ENCODE peak calls at places on chromosomes 5 and 9, in eight cellular contexts. A is fibroblast of villous mesenchyme, C is nephron progenitor cell, H is cardiac muscle cell, S is HCT116, U is HepG2, X is astrocyte of the spinal cord, E is IMR-90. W is an unnamed sample.

GRCh38 chr9:77486968-77487367 is 161.2 kb downstream of the GNA14 start:
- DNase-seq in X (no peak), H (no peak), U (no peak), C (no peak), A (no peak), S (no peak), E (no peak), W (no peak)

GRCh38 chr5:172806897-172807672 is 27.0 kb upstream of the ERGIC1 start:
- DNase-seq in H (peak), S (peak), A (peak), X (peak), E (peak), U (peak), C (peak), W (peak)

GRCh38 chr9:118991366-118992285 is 377.6 kb downstream of the BRINP1 start:
- DNase-seq in E (no peak), X (no peak), S (no peak), U (no peak), H (no peak), C (no peak), A (no peak), W (no peak)

GRCh38 chr5:125409496-125410351 is 663.3 kb upstream of the ZNF608 start:
- DNase-seq in H (no peak), S (no peak), U (no peak), X (peak), A (peak), C (peak), E (peak), W (peak)

GRCh38 chr5:54889826-54890225 is 95.6 kb downstream of the ESM1 start:
- DNase-seq in A (peak), E (peak), X (peak), C (no peak), U (no peak), S (no peak), H (peak), W (peak)

GRCh38 chr9:86082870-86083269 is 16.5 kb downstream of the GOLM1 start:
- DNase-seq in C (no peak), X (peak), A (no peak), E (no peak), U (no peak), H (peak), S (no peak), W (peak)

GRCh38 chr9:35616681-35617459 is 1.3 kb downstream of the CD72 start:
- DNase-seq in U (no peak), X (peak), S (no peak), C (peak), E (peak), A (peak), H (peak), W (peak)

GRCh38 chr5:143717400-143717799 is 94.6 kb upstream of the HMHB1 start:
- DNase-seq in A (peak), U (no peak), E (peak), C (no peak), X (peak), S (no peak), H (peak), W (peak)

GRCh38 chr5:159712672-159713071 is 203.6 kb upstream of the ADRA1B start:
- DNase-seq in X (peak), S (no peak), A (peak), U (no peak), E (peak), H (no peak), C (no peak), W (no peak)

GRCh38 chr5:88021141-88021540 is 247.5 kb downstream of the TMEM161B start:
- DNase-seq in U (no peak), H (no peak), A (no peak), C (no peak), E (no peak), S (no peak), X (no peak), W (no peak)

GRCh38 chr9:79266986-79267385 is 304.8 kb upstream of the TLE4 start:
- DNase-seq in S (no peak), X (no peak), A (no peak), E (peak), U (no peak), H (no peak), C (no peak), W (no peak)

GRCh38 chr5:7873216-7873615 is 4.3 kb downstream of the MTRR start:
- DNase-seq in X (no peak), E (no peak), C (no peak), S (no peak), H (no peak), A (no peak), U (no peak), W (no peak)

GRCh38 chr9:2480255-2480837 is 141.2 kb upstream of the VLDLR start:
- DNase-seq in C (no peak), H (no peak), A (peak), E (no peak), S (no peak), U (no peak), X (no peak), W (no peak)

GRCh38 chr5:80837679-80838078 is 122.5 kb upstream of the RASGRF2 start:
- DNase-seq in A (no peak), E (no peak), C (no peak), U (no peak), S (no peak), X (no peak), H (no peak), W (no peak)

GRCh38 chr5:73448451-73449136 is at the start of gene FOXD1:
- DNase-seq in H (peak), X (peak), A (peak), S (peak), U (peak), C (peak), E (peak), W (peak)

GRCh38 chr9:2655411-2655901 is 33.9 kb downstream of the VLDLR start:
- DNase-seq in U (no peak), E (peak), S (no peak), X (peak), C (no peak), A (peak), H (peak), W (peak)

GRCh38 chr9:111874500-111874899 is 22.1 kb upstream of the UGCG start:
- DNase-seq in C (no peak), H (no peak), E (no peak), A (no peak), X (no peak), U (no peak), S (no peak), W (no peak)

GRCh38 chr5:55319481-55319880 is 11.7 kb downstream of the MTREX start:
- DNase-seq in X (no peak), C (no peak), H (no peak), S (no peak), A (peak), U (no peak), E (no peak), W (no peak)

GRCh38 chr9:136361757-136362449 is 1.6 kb downstream of the DNLZ start:
- DNase-seq in E (peak), A (peak), S (no peak), X (no peak), H (no peak), U (no peak), C (no peak), W (no peak)

GRCh38 chr9:69461488-69461887 is 136.5 kb downstream of the ENTREP1 start:
- DNase-seq in U (no peak), H (no peak), C (no peak), A (no peak), E (no peak), X (no peak), S (no peak), W (no peak)

GRCh38 chr9:73023025-73023541 is 70.2 kb upstream of the ALDH1A1 start:
- DNase-seq in S (peak), U (peak), E (peak), X (peak), A (peak), H (peak), C (peak), W (peak)

GRCh38 chr9:127388037-127388855 is 8.7 kb upstream of the SLC2A8 start:
- DNase-seq in E (peak), C (no peak), U (peak), X (peak), H (peak), S (peak), A (peak), W (peak)

GRCh38 chr5:173331956-173332479 is 3.8 kb upstream of the STC2 start:
- DNase-seq in X (peak), C (peak), E (peak), U (peak), A (peak), S (peak), H (peak), W (peak)

GRCh38 chr5:107223066-107223465 is 447.7 kb downstream of the EFNA5 start:
- DNase-seq in S (no peak), C (no peak), X (no peak), E (no peak), H (no peak), U (no peak), A (no peak), W (no peak)

GRCh38 chr5:177186645-177187044 is 53.1 kb downstream of the NSD1 start:
- DNase-seq in E (no peak), U (no peak), A (no peak), X (no peak), S (no peak), H (no peak), C (no peak), W (no peak)

GRCh38 chr5:90221947-90222346 is 187.6 kb downstream of the CETN3 start:
- DNase-seq in C (no peak), X (peak), A (peak), S (no peak), H (no peak), U (no peak), E (peak), W (no peak)

GRCh38 chr9:121987312-121987711 is 105.8 kb downstream of the TTLL11 start:
- DNase-seq in C (peak), S (no peak), U (no peak), H (no peak), A (no peak), X (no peak), E (no peak), W (no peak)

GRCh38 chr9:121989010-121989409 is 104.1 kb downstream of the TTLL11 start:
- DNase-seq in X (peak), C (no peak), A (no peak), E (peak), U (no peak), S (no peak), H (peak), W (peak)

GRCh38 chr9:121985792-121986494 is 107.2 kb downstream of the TTLL11 start:
- DNase-seq in H (peak), A (no peak), X (peak), S (no peak), U (no peak), C (no peak), E (no peak), W (peak)

GRCh38 chr9:121981118-121981883 is 111.8 kb downstream of the TTLL11 start:
- DNase-seq in C (no peak), A (no peak), H (no peak), E (no peak), X (no peak), S (no peak), U (no peak), W (no peak)

GRCh38 chr9:121984726-121985402 is 108.2 kb downstream of the TTLL11 start:
- DNase-seq in C (no peak), U (no peak), H (peak), S (no peak), A (peak), E (peak), X (peak), W (peak)
- TF ChIP-seq CTCF in C (no peak), U (no peak), H (no peak), S (no peak), A (no peak), E (no peak), X (no peak), W (no peak)

GRCh38 chr5:37554938-37555337 is 175.8 kb downstream of the WDR70 start:
- DNase-seq in H (no peak), A (peak), C (no peak), X (peak), U (peak), S (no peak), E (no peak), W (peak)
- TF ChIP-seq CTCF in H (peak), A (peak), C (peak), X (peak), U (peak), S (peak), E (peak), W (peak)

GRCh38 chr9:88871669-88872068 is 119.6 kb upstream of the S1PR3 start:
- DNase-seq in X (no peak), U (no peak), H (no peak), E (no peak), C (no peak), A (no peak), S (no peak), W (no peak)
- TF ChIP-seq CTCF in X (no peak), U (no peak), H (no peak), E (no peak), C (no peak), A (no peak), S (no peak), W (no peak)

GRCh38 chr5:91642592-91642991 is 259.5 kb upstream of the ARRDC3 start:
- DNase-seq in S (no peak), A (no peak), E (no peak), H (no peak), X (no peak), U (no peak), C (no peak), W (no peak)

GRCh38 chr5:91639744-91640143 is 256.6 kb upstream of the ARRDC3 start:
- DNase-seq in U (no peak), C (no peak), S (no peak), H (no peak), A (no peak), E (no peak), X (no peak), W (no peak)

GRCh38 chr5:91645347-91645746 is 262.2 kb upstream of the ARRDC3 start:
- DNase-seq in X (no peak), A (no peak), S (no peak), U (no peak), H (no peak), C (no peak), E (no peak), W (no peak)

GRCh38 chr5:91643796-91644195 is 260.7 kb upstream of the ARRDC3 start:
- DNase-seq in E (peak), A (peak), C (no peak), S (no peak), U (no peak), H (no peak), X (peak), W (peak)

DNA sequence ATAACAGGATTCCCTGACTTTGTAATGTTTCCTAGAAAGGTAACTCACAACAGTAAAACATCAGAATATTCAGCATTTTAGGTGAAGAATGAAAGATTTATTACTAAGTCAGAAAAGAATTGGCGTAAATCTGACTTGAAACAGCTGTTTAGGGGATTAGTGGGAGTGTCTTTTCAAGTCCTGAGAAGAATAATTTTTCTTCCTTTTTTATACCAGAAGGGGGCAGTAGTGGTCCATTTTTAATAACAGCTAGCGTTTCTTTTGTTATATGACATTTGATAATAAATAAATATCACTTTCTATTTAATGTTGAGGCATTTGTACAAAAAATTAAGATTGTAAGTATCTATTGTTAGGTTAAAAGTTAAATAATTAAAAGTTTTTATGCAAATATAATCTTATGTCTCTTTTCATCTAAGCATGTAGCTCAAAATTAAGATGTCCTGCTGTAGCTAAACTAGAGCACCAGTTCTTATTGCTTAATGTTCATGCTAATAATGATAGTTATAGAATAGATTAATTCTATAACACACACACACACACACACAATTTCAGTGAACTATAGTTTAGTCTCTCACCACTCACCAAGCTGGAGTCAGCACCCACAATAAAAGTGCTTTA is 258.7 kb upstream of the ARRDC3 start:
- DNase-seq in S (peak), U (peak), H (peak), X (peak), E (peak), A (peak), C (no peak), W (peak)
- TF ChIP-seq CTCF in S (peak), U (peak), H (peak), X (peak), E (peak), A (peak), C (peak), W (peak)

GRCh38 chr5:150159741-150160179 is 4.1 kb upstream of the PDGFRB start:
- DNase-seq in H (peak), S (no peak), C (peak), E (peak), U (no peak), A (peak), X (peak), W (peak)

GRCh38 chr5:150160448-150161069 is 4.9 kb upstream of the PDGFRB start:
- DNase-seq in S (no peak), H (peak), A (no peak), X (no peak), C (no peak), E (no peak), U (no peak), W (no peak)

GRCh38 chr5:150162142-150162513 is 4.5 kb upstream of the CDX1 start:
- DNase-seq in X (no peak), E (no peak), U (no peak), H (no peak), S (no peak), C (no peak), A (peak), W (no peak)

GRCh38 chr5:150163035-150163434 is 3.5 kb upstream of the CDX1 start:
- DNase-seq in S (no peak), A (no peak), U (no peak), X (no peak), C (no peak), H (no peak), E (no peak), W (no peak)

GRCh38 chr5:150161242-150162141 is 5.1 kb upstream of the CDX1 start:
- DNase-seq in C (peak), X (peak), A (peak), H (peak), U (peak), S (peak), E (peak), W (peak)
- TF ChIP-seq CTCF in C (peak), X (peak), A (peak), H (peak), U (peak), S (no peak), E (peak), W (peak)

DNA sequence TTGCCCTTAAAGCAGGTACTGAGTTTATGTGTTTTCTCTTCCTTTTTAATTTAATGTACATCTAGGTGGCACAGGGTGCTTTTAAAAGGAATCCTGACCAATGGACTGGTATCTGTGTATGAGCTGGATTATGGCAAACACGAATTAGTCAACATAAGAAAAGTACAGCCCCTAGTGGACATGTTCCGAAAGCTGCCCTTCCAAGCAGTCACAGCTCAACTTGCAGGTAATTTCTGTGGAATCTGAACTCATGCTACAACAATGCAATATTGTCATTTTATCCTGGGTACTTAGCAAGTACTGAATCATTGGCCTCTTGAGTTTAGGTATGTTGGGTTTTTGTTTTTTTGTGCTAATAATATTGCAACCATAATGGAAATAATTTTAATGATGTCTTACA is 14.4 kb upstream of the TMOD1 start:
- DNase-seq in C (no peak), A (no peak), E (peak), U (peak), S (no peak), H (no peak), X (no peak), W (peak)
- TF ChIP-seq CTCF in C (peak), A (peak), E (peak), U (peak), S (no peak), H (peak), X (peak), W (peak)

GRCh38 chr5:124259017-124259416 is 487.4 kb downstream of the ZNF608 start:
- DNase-seq in X (no peak), A (no peak), U (no peak), C (no peak), H (no peak), E (no peak), S (no peak), W (no peak)

GRCh38 chr5:124261133-124261532 is 485.3 kb downstream of the ZNF608 start:
- DNase-seq in H (no peak), E (no peak), X (no peak), A (no peak), C (no peak), U (no peak), S (no peak), W (no peak)

GRCh38 chr5:124252751-124253146 is 493.7 kb downstream of the ZNF608 start:
- DNase-seq in A (no peak), S (no peak), C (no peak), E (no peak), U (no peak), X (no peak), H (no peak), W (no peak)

GRCh38 chr5:124253421-124253820 is 493.0 kb downstream of the ZNF608 start:
- DNase-seq in E (no peak), S (no peak), H (peak), U (no peak), C (no peak), A (no peak), X (no peak), W (no peak)

DNA sequence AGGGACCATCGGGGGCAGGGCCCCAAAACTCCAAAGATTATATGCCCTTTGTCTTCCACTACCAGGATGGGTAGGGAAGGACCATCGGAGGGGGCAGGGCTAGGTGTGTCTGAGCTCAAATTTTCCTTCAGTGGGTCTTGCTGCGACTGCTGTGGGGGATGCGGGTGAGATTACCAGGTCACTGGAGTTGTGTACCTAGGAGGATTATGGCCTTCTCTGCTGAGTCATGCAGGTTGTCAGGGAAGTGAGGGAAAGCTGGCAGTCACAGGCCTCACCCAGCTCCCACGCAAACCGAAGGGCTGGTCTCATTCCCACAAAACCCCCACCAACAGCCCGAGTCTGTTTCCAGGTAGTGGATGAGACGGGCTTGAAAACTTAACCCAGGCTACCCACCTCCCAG is 489.4 kb downstream of the ZNF608 start:
- DNase-seq in H (no peak), C (no peak), S (no peak), X (no peak), E (no peak), A (no peak), U (no peak), W (no peak)
- TF ChIP-seq CTCF in H (no peak), C (no peak), S (no peak), X (no peak), E (no peak), A (no peak), U (no peak), W (no peak)

GRCh38 chr5:62780888-62781287 is 202.3 kb downstream of the LRRC70 start:
- DNase-seq in X (no peak), E (no peak), H (no peak), U (no peak), S (no peak), A (no peak), C (peak), W (no peak)
- TF ChIP-seq CTCF in X (no peak), E (no peak), H (no peak), U (no peak), S (no peak), A (no peak), C (no peak), W (no peak)

DNA sequence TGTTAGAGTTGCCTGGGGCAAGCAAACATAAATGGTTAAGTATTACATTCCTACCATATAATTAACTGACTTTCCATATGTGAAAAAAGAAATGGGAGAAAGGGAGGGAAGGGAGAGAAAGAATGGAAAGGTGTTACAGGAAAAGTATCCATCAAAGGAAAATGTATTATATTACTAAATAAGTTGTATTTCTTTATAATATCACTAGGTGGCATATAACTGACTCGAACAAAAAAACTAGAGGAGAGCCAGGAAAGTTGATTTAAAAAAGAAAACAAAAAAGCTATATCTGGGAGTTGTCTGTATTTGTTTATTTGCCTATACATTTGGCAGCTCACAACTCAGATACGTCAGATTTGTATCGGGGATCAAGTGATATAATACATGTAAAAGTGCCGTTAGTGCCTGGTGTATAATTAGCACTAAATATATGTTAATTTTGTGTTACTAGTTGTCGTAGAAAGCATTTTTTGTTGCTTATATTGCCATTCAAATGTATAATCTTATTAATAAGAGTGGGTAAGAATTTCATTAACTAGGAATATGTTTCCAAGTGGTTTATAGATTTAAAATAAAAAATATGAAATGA is 59.6 kb upstream of the ADAMTS19 start:
- DNase-seq in S (no peak), U (no peak), E (no peak), X (no peak), C (no peak), A (no peak), H (peak), W (peak)
- TF ChIP-seq CTCF in S (peak), U (no peak), E (peak), X (no peak), C (no peak), A (peak), H (peak), W (peak)

W was measured in cardiac fibroblast.